ENCODE peak calls at places on chromosomes 16 and 17, in nine cellular contexts. One of them, this sample, is unnamed.

GRCh38 chr16:57318240-57318970 is 33.9 kb upstream of the PLLP start:
- DNase-seq in endothelial cell of umbilical vein: no peak
- DNase-seq in heart left ventricle: no peak
- DNase-seq in brain microvascular endothelial cell: no peak
- DNase-seq in caudate nucleus: no peak
- DNase-seq in right cardiac atrium: no peak
- DNase-seq in small intestine: no peak
- DNase-seq in PC-9: no peak
- DNase-seq in tibial nerve: no peak
- DNase-seq in this sample: no peak

GRCh38 chr16:75309156-75309555 is 57.7 kb upstream of the BCAR1 start:
- DNase-seq in endothelial cell of umbilical vein: no peak
- DNase-seq in heart left ventricle: no peak
- DNase-seq in brain microvascular endothelial cell: no peak
- DNase-seq in caudate nucleus: no peak
- DNase-seq in right cardiac atrium: no peak
- DNase-seq in small intestine: no peak
- DNase-seq in PC-9: no peak
- DNase-seq in tibial nerve: no peak
- DNase-seq in this sample: no peak

GRCh38 chr16:75333770-75334169 is 82.3 kb upstream of the BCAR1 start:
- DNase-seq in endothelial cell of umbilical vein: no peak
- DNase-seq in heart left ventricle: no peak
- DNase-seq in brain microvascular endothelial cell: no peak
- DNase-seq in caudate nucleus: no peak
- DNase-seq in right cardiac atrium: no peak
- DNase-seq in small intestine: no peak
- DNase-seq in PC-9: no peak
- DNase-seq in tibial nerve: no peak
- DNase-seq in this sample: no peak

GRCh38 chr16:1371054-1371978 is 19.6 kb downstream of the GNPTG start:
- DNase-seq in endothelial cell of umbilical vein: no peak
- DNase-seq in heart left ventricle: no peak
- DNase-seq in brain microvascular endothelial cell: no peak
- DNase-seq in caudate nucleus: no peak
- DNase-seq in right cardiac atrium: no peak
- DNase-seq in small intestine: no peak
- DNase-seq in PC-9: no peak
- DNase-seq in tibial nerve: no peak
- DNase-seq in this sample: no peak

GRCh38 chr17:40949406-40949805 is 12.0 kb upstream of the KRT23 start:
- DNase-seq in endothelial cell of umbilical vein: no peak
- DNase-seq in heart left ventricle: no peak
- DNase-seq in brain microvascular endothelial cell: no peak
- DNase-seq in caudate nucleus: no peak
- DNase-seq in right cardiac atrium: no peak
- DNase-seq in small intestine: peak
- DNase-seq in PC-9: no peak
- DNase-seq in tibial nerve: no peak
- DNase-seq in this sample: no peak

GRCh38 chr16:77963185-77964044 is 58.9 kb upstream of the CLEC3A start:
- DNase-seq in endothelial cell of umbilical vein: no peak
- DNase-seq in heart left ventricle: no peak
- DNase-seq in brain microvascular endothelial cell: no peak
- DNase-seq in caudate nucleus: no peak
- DNase-seq in right cardiac atrium: no peak
- DNase-seq in small intestine: no peak
- DNase-seq in PC-9: no peak
- DNase-seq in tibial nerve: no peak
- DNase-seq in this sample: no peak

GRCh38 chr17:51536627-51537026 is 276.3 kb downstream of the UTP18 start:
- DNase-seq in endothelial cell of umbilical vein: no peak
- DNase-seq in heart left ventricle: no peak
- DNase-seq in brain microvascular endothelial cell: no peak
- DNase-seq in caudate nucleus: no peak
- DNase-seq in right cardiac atrium: no peak
- DNase-seq in small intestine: no peak
- DNase-seq in PC-9: no peak
- DNase-seq in tibial nerve: no peak
- DNase-seq in this sample: no peak

GRCh38 chr16:74623214-74623842 is 16.4 kb upstream of the GLG1 start:
- DNase-seq in endothelial cell of umbilical vein: peak
- DNase-seq in heart left ventricle: no peak
- DNase-seq in brain microvascular endothelial cell: no peak
- DNase-seq in caudate nucleus: peak
- DNase-seq in right cardiac atrium: no peak
- DNase-seq in small intestine: peak
- DNase-seq in PC-9: no peak
- DNase-seq in tibial nerve: peak
- DNase-seq in this sample: peak

GRCh38 chr17:44990994-44991393 is 22.9 kb upstream of the C1QL1 start:
- DNase-seq in endothelial cell of umbilical vein: no peak
- DNase-seq in heart left ventricle: no peak
- DNase-seq in brain microvascular endothelial cell: no peak
- DNase-seq in caudate nucleus: no peak
- DNase-seq in right cardiac atrium: no peak
- DNase-seq in small intestine: no peak
- DNase-seq in PC-9: peak
- DNase-seq in tibial nerve: no peak
- DNase-seq in this sample: no peak

GRCh38 chr17:80997471-80998387 is 6.1 kb downstream of the CHMP6 start:
- DNase-seq in endothelial cell of umbilical vein: no peak
- DNase-seq in heart left ventricle: no peak
- DNase-seq in brain microvascular endothelial cell: peak
- DNase-seq in caudate nucleus: no peak
- DNase-seq in right cardiac atrium: no peak
- DNase-seq in small intestine: no peak
- DNase-seq in PC-9: no peak
- DNase-seq in tibial nerve: no peak
- DNase-seq in this sample: no peak

GRCh38 chr17:64938925-64939474 is 19.7 kb upstream of the LRRC37A3 start:
- DNase-seq in endothelial cell of umbilical vein: peak
- DNase-seq in heart left ventricle: peak
- DNase-seq in brain microvascular endothelial cell: peak
- DNase-seq in caudate nucleus: no peak
- DNase-seq in right cardiac atrium: peak
- DNase-seq in small intestine: peak
- DNase-seq in PC-9: peak
- DNase-seq in tibial nerve: peak
- DNase-seq in this sample: no peak

GRCh38 chr16:86911311-86911999 is 333.1 kb downstream of the FOXL1 start:
- DNase-seq in endothelial cell of umbilical vein: no peak
- DNase-seq in heart left ventricle: no peak
- DNase-seq in brain microvascular endothelial cell: no peak
- DNase-seq in caudate nucleus: no peak
- DNase-seq in right cardiac atrium: no peak
- DNase-seq in small intestine: no peak
- DNase-seq in PC-9: no peak
- DNase-seq in tibial nerve: no peak
- DNase-seq in this sample: no peak

GRCh38 chr16:87207509-87207908 is 109.7 kb downstream of the C16orf95 start:
- DNase-seq in endothelial cell of umbilical vein: no peak
- DNase-seq in heart left ventricle: no peak
- DNase-seq in brain microvascular endothelial cell: peak
- DNase-seq in caudate nucleus: no peak
- DNase-seq in right cardiac atrium: peak
- DNase-seq in small intestine: no peak
- DNase-seq in PC-9: no peak
- DNase-seq in tibial nerve: peak
- DNase-seq in this sample: peak

GRCh38 chr17:2906907-2907306 is 110.7 kb downstream of the RAP1GAP2 start:
- DNase-seq in endothelial cell of umbilical vein: no peak
- DNase-seq in heart left ventricle: no peak
- DNase-seq in brain microvascular endothelial cell: no peak
- DNase-seq in caudate nucleus: no peak
- DNase-seq in right cardiac atrium: no peak
- DNase-seq in small intestine: no peak
- DNase-seq in PC-9: no peak
- DNase-seq in tibial nerve: no peak
- DNase-seq in this sample: peak

GRCh38 chr17:43953746-43954145 is at the start of gene PYY:
- DNase-seq in endothelial cell of umbilical vein: no peak
- DNase-seq in heart left ventricle: no peak
- DNase-seq in brain microvascular endothelial cell: no peak
- DNase-seq in caudate nucleus: no peak
- DNase-seq in right cardiac atrium: no peak
- DNase-seq in small intestine: no peak
- DNase-seq in PC-9: no peak
- DNase-seq in tibial nerve: no peak
- DNase-seq in this sample: no peak

GRCh38 chr17:36824678-36825091 is 112.6 kb upstream of the LHX1 start:
- DNase-seq in endothelial cell of umbilical vein: no peak
- DNase-seq in heart left ventricle: no peak
- DNase-seq in brain microvascular endothelial cell: no peak
- DNase-seq in caudate nucleus: no peak
- DNase-seq in right cardiac atrium: no peak
- DNase-seq in small intestine: no peak
- DNase-seq in PC-9: no peak
- DNase-seq in tibial nerve: no peak
- DNase-seq in this sample: no peak

DNA sequence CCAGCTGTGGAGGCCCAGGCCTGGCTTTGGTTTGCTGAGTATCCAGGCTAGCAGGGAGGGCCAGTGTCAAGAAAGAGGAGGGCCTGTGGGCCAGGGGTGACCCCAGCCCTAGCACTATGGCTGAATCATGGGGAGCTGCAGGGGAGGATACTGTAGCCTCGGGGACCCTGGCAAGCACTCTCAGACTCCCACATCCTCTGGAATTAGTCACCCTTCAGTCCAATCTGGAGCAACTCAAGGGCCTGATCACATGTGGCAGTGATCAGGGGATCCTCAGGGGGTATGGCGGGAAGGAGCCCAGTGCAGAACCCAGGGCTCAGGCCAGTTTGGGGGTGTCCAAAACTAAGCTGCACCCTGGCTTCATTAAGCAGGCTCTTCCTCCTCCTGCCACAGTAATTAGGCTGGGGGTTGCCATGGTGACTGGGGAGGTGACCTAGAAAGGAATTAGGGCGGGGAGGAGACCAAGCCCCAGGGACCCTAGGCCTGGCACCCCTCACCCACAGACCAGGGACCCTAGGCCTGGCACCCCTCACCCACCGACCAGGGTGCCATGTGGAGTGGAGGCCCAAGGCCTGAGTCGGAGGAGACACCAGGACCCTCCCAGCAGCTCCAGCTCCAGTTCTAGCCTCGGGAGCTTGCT is 5.8 kb downstream of the NLGN2 start:
- DNase-seq in endothelial cell of umbilical vein: no peak
- DNase-seq in heart left ventricle: no peak
- DNase-seq in brain microvascular endothelial cell: peak
- DNase-seq in caudate nucleus: no peak
- DNase-seq in right cardiac atrium: no peak
- DNase-seq in small intestine: no peak
- DNase-seq in PC-9: no peak
- DNase-seq in tibial nerve: no peak
- DNase-seq in this sample: no peak
- H3K27ac ChIP-seq in endothelial cell of umbilical vein: no peak
- H3K27ac ChIP-seq in heart left ventricle: no peak
- H3K27ac ChIP-seq in brain microvascular endothelial cell: no peak
- H3K27ac ChIP-seq in caudate nucleus: no peak
- H3K27ac ChIP-seq in right cardiac atrium: no peak
- H3K27ac ChIP-seq in small intestine: no peak
- H3K27ac ChIP-seq in PC-9: no peak
- H3K27ac ChIP-seq in tibial nerve: peak
- H3K27ac ChIP-seq in this sample: peak

GRCh38 chr16:89601906-89602272 is 11.6 kb upstream of the DPEP1 start:
- DNase-seq in endothelial cell of umbilical vein: no peak
- DNase-seq in heart left ventricle: no peak
- DNase-seq in brain microvascular endothelial cell: no peak
- DNase-seq in caudate nucleus: peak
- DNase-seq in right cardiac atrium: no peak
- DNase-seq in small intestine: no peak
- DNase-seq in PC-9: no peak
- DNase-seq in tibial nerve: no peak
- DNase-seq in this sample: no peak
- H3K27ac ChIP-seq in endothelial cell of umbilical vein: no peak
- H3K27ac ChIP-seq in heart left ventricle: no peak
- H3K27ac ChIP-seq in brain microvascular endothelial cell: peak
- H3K27ac ChIP-seq in caudate nucleus: no peak
- H3K27ac ChIP-seq in right cardiac atrium: no peak
- H3K27ac ChIP-seq in small intestine: no peak
- H3K27ac ChIP-seq in PC-9: no peak
- H3K27ac ChIP-seq in tibial nerve: no peak
- H3K27ac ChIP-seq in this sample: peak

DNA sequence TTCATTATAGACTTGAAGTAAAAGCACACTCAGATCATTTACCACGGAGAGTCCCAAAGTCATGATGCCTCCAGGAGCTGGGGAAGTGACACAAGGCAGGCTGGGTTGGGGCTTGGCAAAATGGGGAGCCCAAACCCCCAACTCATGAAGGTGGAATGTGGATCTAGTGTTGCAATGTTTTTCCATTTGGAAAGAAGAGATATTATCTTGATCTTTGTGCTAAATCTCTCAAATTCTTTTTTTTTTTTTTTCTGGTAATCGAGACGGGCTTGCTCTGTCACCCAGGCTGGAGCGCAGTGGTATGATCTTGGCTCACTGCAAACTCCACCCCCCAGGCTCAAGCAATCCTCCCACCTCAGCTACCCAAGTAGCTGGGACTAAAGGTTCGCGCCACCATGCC is 7.5 kb upstream of the KCNG4 start:
- DNase-seq in endothelial cell of umbilical vein: no peak
- DNase-seq in heart left ventricle: no peak
- DNase-seq in brain microvascular endothelial cell: no peak
- DNase-seq in caudate nucleus: no peak
- DNase-seq in right cardiac atrium: no peak
- DNase-seq in small intestine: no peak
- DNase-seq in PC-9: peak
- DNase-seq in tibial nerve: no peak
- DNase-seq in this sample: no peak
- H3K27ac ChIP-seq in endothelial cell of umbilical vein: no peak
- H3K27ac ChIP-seq in heart left ventricle: no peak
- H3K27ac ChIP-seq in brain microvascular endothelial cell: no peak
- H3K27ac ChIP-seq in caudate nucleus: no peak
- H3K27ac ChIP-seq in right cardiac atrium: no peak
- H3K27ac ChIP-seq in small intestine: no peak
- H3K27ac ChIP-seq in PC-9: peak
- H3K27ac ChIP-seq in tibial nerve: no peak
- H3K27ac ChIP-seq in this sample: no peak

DNA sequence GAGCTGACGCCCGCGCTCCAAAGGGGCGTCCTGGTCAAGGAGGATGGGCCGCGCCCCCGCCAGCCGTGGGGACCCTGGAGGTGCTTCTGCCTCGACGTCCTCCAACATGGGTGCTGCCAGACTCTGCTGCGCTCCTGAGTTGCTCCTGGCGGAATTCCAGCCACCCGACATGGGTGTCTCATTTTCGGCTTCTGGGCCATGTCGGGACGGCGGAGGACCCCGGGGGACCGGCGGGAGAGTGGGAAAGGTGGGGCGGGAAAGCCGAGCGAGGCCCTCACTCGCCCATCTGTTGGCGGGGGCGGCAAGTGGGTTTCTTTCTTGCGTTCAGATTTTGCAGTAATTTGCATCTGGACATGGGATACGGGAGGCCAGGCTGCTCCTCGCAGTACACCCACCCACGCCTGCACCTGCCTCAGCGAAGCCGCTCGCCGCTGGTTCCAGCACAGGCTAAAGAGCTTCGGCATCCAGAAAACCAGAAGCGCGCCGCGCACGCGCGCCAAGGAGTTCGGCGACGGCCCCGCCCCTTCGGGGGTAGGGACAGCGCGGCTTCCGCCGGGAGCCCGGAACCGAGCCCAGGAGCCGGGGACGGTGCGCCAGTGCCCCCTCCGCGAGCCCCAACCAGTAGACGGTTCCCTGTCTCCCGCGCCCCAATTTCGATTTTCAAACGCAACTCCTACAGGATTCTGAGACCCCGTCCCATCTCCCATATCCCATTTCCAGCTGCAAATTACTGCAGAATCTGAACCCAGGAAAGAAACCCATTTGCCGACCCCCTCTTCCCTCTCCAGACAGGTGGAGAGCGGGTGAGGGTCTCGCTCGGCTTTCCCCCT is at the start of gene ARMC7:
- DNase-seq in endothelial cell of umbilical vein: peak
- DNase-seq in heart left ventricle: peak
- DNase-seq in brain microvascular endothelial cell: peak
- DNase-seq in caudate nucleus: peak
- DNase-seq in right cardiac atrium: peak
- DNase-seq in small intestine: peak
- DNase-seq in PC-9: peak
- DNase-seq in tibial nerve: peak
- DNase-seq in this sample: peak
- H3K27ac ChIP-seq in endothelial cell of umbilical vein: no peak
- H3K27ac ChIP-seq in heart left ventricle: peak
- H3K27ac ChIP-seq in brain microvascular endothelial cell: no peak
- H3K27ac ChIP-seq in caudate nucleus: no peak
- H3K27ac ChIP-seq in right cardiac atrium: peak
- H3K27ac ChIP-seq in small intestine: peak
- H3K27ac ChIP-seq in PC-9: peak
- H3K27ac ChIP-seq in tibial nerve: peak
- H3K27ac ChIP-seq in this sample: peak

This sample was measured in RWPE1.